ENCODE peak calls at places on chromosomes 13 and 19, in four cellular contexts. R is IMR-90, G is dorsolateral prefrontal cortex, S is PC-9. I is an unnamed sample.

GRCh38 chr13:111589321-111589720 is 268.9 kb downstream of the TEX29 start:
- DNase-seq in S (no peak), R (no peak), G (no peak), I (no peak)

GRCh38 chr13:44140146-44140545 is 233.5 kb upstream of the SERP2 start:
- DNase-seq in G (no peak), S (no peak), R (no peak), I (no peak)

GRCh38 chr13:46489586-46490023 is 63.4 kb upstream of the LRCH1 start:
- DNase-seq in G (no peak), S (no peak), R (peak; percentile 67), I (no peak)

GRCh38 chr19:5953680-5954213 is 24.2 kb downstream of the RANBP3 start:
- DNase-seq in G (no peak), S (no peak), R (no peak), I (no peak)

GRCh38 chr13:110005563-110005962 is 219.2 kb upstream of the IRS2 start:
- DNase-seq in R (no peak), G (no peak), S (no peak), I (no peak)

GRCh38 chr13:113291997-113292862 is 4.8 kb upstream of the LAMP1 start:
- DNase-seq in S (peak; percentile 41), G (no peak), R (peak; percentile 51), I (no peak)

GRCh38 chr19:48962029-48962848 is 2.9 kb upstream of the FTL start:
- DNase-seq in S (peak; percentile 86), R (no peak), G (no peak), I (no peak)

GRCh38 chr19:34336781-34337271 is 28.2 kb upstream of the GPI start:
- DNase-seq in R (peak; percentile 47), S (peak; percentile 19), G (no peak), I (no peak)

GRCh38 chr19:46715620-46716012 is 1.3 kb downstream of the PRKD2 start:
- DNase-seq in G (no peak), R (no peak), S (no peak), I (no peak)

GRCh38 chr19:43594710-43595604 is 977 bp downstream of the IRGQ start:
- DNase-seq in G (peak; percentile 60), S (peak; percentile 70), R (peak; percentile 69), I (no peak)

GRCh38 chr19:10271543-10272086 is 695 bp downstream of the ICAM1 start:
- DNase-seq in G (no peak), S (no peak), R (peak; percentile 56), I (no peak)

GRCh38 chr19:41319500-41320184 is 9.7 kb downstream of the CCDC97 start:
- DNase-seq in S (no peak), G (no peak), R (no peak), I (no peak)

GRCh38 chr19:55579766-55580621 is 654 bp downstream of the ZNF579 start:
- DNase-seq in S (peak; percentile 46), G (no peak), R (peak; percentile 41), I (no peak)

GRCh38 chr13:111908981-111909380 is 158.0 kb upstream of the SOX1 start:
- DNase-seq in G (peak; percentile 21), S (no peak), R (no peak), I (no peak)

GRCh38 chr19:43313711-43314495 is 39.6 kb upstream of the CD177 start:
- DNase-seq in S (no peak), R (no peak), G (no peak), I (no peak)

GRCh38 chr19:30171795-30172642 is 200.2 kb upstream of the ZNF536 start:
- DNase-seq in G (no peak), R (no peak), S (no peak), I (no peak)
- H3K27ac ChIP-seq in G (no peak overlapping the region), R (no peak overlapping the region), S (no peak overlapping the region), I (no peak overlapping the region)

GRCh38 chr13:55572862-55573261 is 1567.9 kb upstream of the PRR20A start:
- DNase-seq in R (no peak), G (no peak), S (no peak), I (no peak)

GRCh38 chr13:55571237-55571867 is 1569.4 kb upstream of the PRR20A start:
- DNase-seq in R (no peak), S (no peak), G (no peak), I (no peak)

GRCh38 chr13:55576389-55576788 is 1564.3 kb upstream of the PRR20A start:
- DNase-seq in S (no peak), R (no peak), G (no peak), I (no peak)

GRCh38 chr13:55572408-55572807 is 1568.3 kb upstream of the PRR20A start:
- DNase-seq in G (no peak), S (no peak), R (no peak), I (no peak)

DNA sequence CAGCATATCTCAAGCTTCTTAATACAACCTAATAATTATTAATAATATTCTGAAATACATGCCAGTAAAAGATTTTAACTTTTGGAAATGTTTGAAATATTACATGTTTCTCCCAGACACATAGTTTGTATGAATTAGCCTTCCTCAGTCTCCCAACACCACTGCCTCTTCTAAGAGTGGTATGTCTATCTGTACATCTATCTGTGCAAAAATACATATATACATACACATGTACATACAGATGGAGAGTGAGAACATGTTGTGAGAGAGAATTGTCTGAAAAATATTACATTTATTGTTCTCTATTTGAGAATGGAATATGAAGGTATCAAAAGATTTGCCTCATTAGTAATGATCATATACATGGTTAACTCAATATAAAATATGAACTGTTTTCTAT is 1567.2 kb upstream of the PRR20A start:
- DNase-seq in R (no peak), S (no peak), G (no peak), I (no peak)
- H3K27ac ChIP-seq in R (no peak overlapping the region), S (no peak overlapping the region), G (no peak overlapping the region), I (no peak overlapping the region)

GRCh38 chr13:50290186-50290585 is 274.9 kb downstream of the KCNRG start:
- DNase-seq in G (no peak), R (no peak), S (no peak), I (no peak)
- H3K27ac ChIP-seq in G (no peak overlapping the region), R (no peak overlapping the region), S (no peak overlapping the region), I (no peak overlapping the region)

DNA sequence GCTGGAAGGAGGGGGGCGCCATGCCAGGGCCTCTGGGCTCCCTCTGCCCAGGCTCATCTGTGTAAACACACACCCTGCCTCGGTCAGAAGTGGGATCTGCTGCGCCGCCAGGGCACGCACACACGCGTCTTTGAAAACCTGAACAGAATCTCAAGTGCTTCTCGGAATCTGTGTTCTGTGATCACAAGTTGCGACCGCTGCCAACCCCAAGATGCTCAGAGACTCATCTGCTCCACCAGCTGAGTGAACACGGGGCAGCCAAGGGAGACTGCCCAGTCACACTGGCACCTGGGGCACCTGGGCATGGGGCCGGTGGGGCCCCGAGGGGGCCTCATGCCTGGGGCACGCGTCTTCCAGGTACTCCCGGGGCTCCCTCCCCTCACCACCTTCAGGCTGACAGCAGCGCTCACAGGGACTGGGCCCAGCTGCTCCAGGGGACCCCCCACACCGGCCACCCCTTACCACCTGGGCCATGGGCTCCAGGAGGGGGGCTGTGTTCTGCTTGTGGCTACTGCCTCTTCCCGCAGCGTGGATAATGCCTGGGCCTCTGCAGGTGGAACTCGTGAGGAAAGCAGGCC is 59.0 kb downstream of the KLF2 start:
- DNase-seq in G (no peak), S (no peak), R (no peak), I (no peak)
- H3K27ac ChIP-seq in G (peak overlapping the region; percentile 79), S (no peak overlapping the region), R (no peak overlapping the region), I (no peak overlapping the region)

I was measured in substantia nigra.